ENCODE peak calls at places on chromosomes 5 and 9, in seven cellular contexts. M is amniotic stem cell; C is transverse colon; Z is CD8-positive, alpha-beta memory T cell; N is foreskin fibroblast; L is GM13977; G is T-helper 17 cell. H is an unnamed sample.
A peak's percentile ranks its signal among the peaks of the same experiment; 100 is the strongest.

GRCh38 chr5:67120032-67120431 is 76.6 kb downstream of the CD180 start:
- DNase-seq in M (no peak), C (no peak), Z (no peak), N (no peak), L (no peak), G (no peak), H (no peak)

GRCh38 chr5:33037101-33037500 is 326.0 kb downstream of the NPR3 start:
- DNase-seq in M (no peak), C (no peak), Z (no peak), N (no peak), L (no peak), G (no peak), H (no peak)

GRCh38 chr5:180390441-180391190 is 37.5 kb upstream of the GFPT2 start:
- DNase-seq in M (no peak), C (no peak), Z (no peak), N (no peak), L (no peak), G (no peak), H (no peak)

GRCh38 chr9:134504106-134504385 is 137.6 kb upstream of the COL5A1 start:
- DNase-seq in M (no peak), C (no peak), Z (no peak), N (no peak), L (no peak), G (no peak), H (no peak)

GRCh38 chr9:121393318-121393717 is 23.3 kb upstream of the STOM start:
- DNase-seq in M (no peak), C (no peak), Z (no peak), N (no peak), L (no peak), G (no peak), H (no peak)

GRCh38 chr5:152711996-152712395 is 306.9 kb upstream of the NMUR2 start:
- DNase-seq in M (no peak), C (no peak), Z (no peak), N (no peak), L (no peak), G (no peak), H (no peak)

GRCh38 chr5:1909346-1909985 is 26.7 kb upstream of the IRX4 start:
- DNase-seq in M (no peak), C (peak; percentile 5), Z (no peak), N (no peak), L (no peak), G (no peak), H (no peak)

GRCh38 chr5:109823597-109823996 is 133.9 kb downstream of the MAN2A1 start:
- DNase-seq in M (no peak), C (no peak), Z (no peak), N (no peak), L (no peak), G (no peak), H (no peak)

GRCh38 chr5:39578887-39579497 is 154.2 kb upstream of the DAB2 start:
- DNase-seq in M (peak; percentile 1), C (no peak), Z (no peak), N (no peak), L (no peak), G (no peak), H (no peak)

GRCh38 chr5:138927979-138928378 is 52.8 kb upstream of the LRRTM2 start:
- DNase-seq in M (no peak), C (peak; percentile 43), Z (no peak), N (no peak), L (no peak), G (no peak), H (no peak)

GRCh38 chr5:148957591-148958202 is 105.2 kb downstream of the SH3TC2 start:
- DNase-seq in M (peak; percentile 13), C (peak; percentile 34), Z (peak; percentile 41), N (no peak), L (peak; percentile 50), G (peak; percentile 30), H (peak; percentile 29)

GRCh38 chr9:117704597-117704996 is 394 bp downstream of the TLR4 start:
- DNase-seq in M (no peak), C (no peak), Z (no peak), N (no peak), L (no peak), G (no peak), H (no peak)

GRCh38 chr5:151896041-151896691 is 28.5 kb downstream of the GLRA1 start:
- DNase-seq in M (no peak), C (no peak), Z (no peak), N (peak; percentile 12), L (no peak), G (no peak), H (no peak)

GRCh38 chr5:53922508-53923498 is 362.4 kb downstream of the NDUFS4 start:
- DNase-seq in M (no peak), C (no peak), Z (no peak), N (no peak), L (peak; percentile 13), G (no peak), H (no peak)

GRCh38 chr5:39863926-39864572 is 439.3 kb upstream of the DAB2 start:
- DNase-seq in M (no peak), C (no peak), Z (no peak), N (no peak), L (no peak), G (no peak), H (no peak)

GRCh38 chr9:124363326-124364096 is 51.7 kb downstream of the PSMB7 start:
- DNase-seq in M (no peak), C (no peak), Z (no peak), N (no peak), L (no peak), G (no peak), H (no peak)

GRCh38 chr5:142325677-142326479 is 1.1 kb upstream of the SPRY4 start:
- DNase-seq in M (peak; percentile 61), C (peak; percentile 47), Z (no peak), N (peak; percentile 91), L (no peak), G (no peak), H (no peak)

GRCh38 chr5:130805601-130806000 is 359.5 kb downstream of the HINT1 start:
- DNase-seq in M (no peak), C (no peak), Z (no peak), N (no peak), L (no peak), G (no peak), H (no peak)

GRCh38 chr9:19378647-19379046 is 1.4 kb downstream of the RPS6 start:
- DNase-seq in M (no peak), C (no peak), Z (no peak), N (no peak), L (no peak), G (no peak), H (no peak)

GRCh38 chr5:172973127-172973916 is 10.2 kb upstream of the ATP6V0E1 start:
- DNase-seq in M (no peak), C (no peak), Z (no peak), N (peak; percentile 46), L (no peak), G (no peak), H (no peak)

H was measured in CD8-positive, alpha-beta T cell.